ENCODE peak calls at places on chromosome 11, in five cellular contexts. One of them, this sample, is unnamed.

GRCh38 chr11:1750481-1750839 is at the start of gene IFITM10:
- DNase-seq in EL: no peak
- DNase-seq in amniotic stem cell: no peak
- DNase-seq in endodermal cell: no peak
- DNase-seq in NAMALWA: no peak
- DNase-seq in this sample: no peak

GRCh38 chr11:16397355-16397754 is 41.0 kb upstream of the SOX6 start:
- DNase-seq in EL: no peak
- DNase-seq in amniotic stem cell: no peak
- DNase-seq in endodermal cell: no peak
- DNase-seq in NAMALWA: no peak
- DNase-seq in this sample: no peak

GRCh38 chr11:67373916-67374570 is 645 bp upstream of the CLCF1 start:
- DNase-seq in EL: peak; percentile 99
- DNase-seq in amniotic stem cell: peak; percentile 87
- DNase-seq in NAMALWA: peak; percentile 75
- DNase-seq in endodermal cell: peak; percentile 94
- DNase-seq in this sample: peak; percentile 95

GRCh38 chr11:57213282-57214086 is 23.6 kb downstream of the APLNR start:
- DNase-seq in endodermal cell: peak; percentile 84
- DNase-seq in EL: no peak
- DNase-seq in amniotic stem cell: no peak
- DNase-seq in NAMALWA: no peak
- DNase-seq in this sample: no peak

GRCh38 chr11:43558556-43559127 is 121.9 kb upstream of the HSD17B12 start:
- DNase-seq in NAMALWA: no peak
- DNase-seq in amniotic stem cell: no peak
- DNase-seq in endodermal cell: no peak
- DNase-seq in EL: no peak
- DNase-seq in this sample: no peak

GRCh38 chr11:105226062-105226461 is 86.5 kb upstream of the CARD18 start:
- DNase-seq in EL: no peak
- DNase-seq in endodermal cell: no peak
- DNase-seq in NAMALWA: no peak
- DNase-seq in amniotic stem cell: no peak
- DNase-seq in this sample: no peak

GRCh38 chr11:73350908-73351636 is 25.1 kb upstream of the RELT start:
- DNase-seq in NAMALWA: peak; percentile 84
- DNase-seq in endodermal cell: peak; percentile 81
- DNase-seq in EL: peak; percentile 73
- DNase-seq in amniotic stem cell: peak; percentile 29
- DNase-seq in this sample: no peak

GRCh38 chr11:77147668-77148321 is 19.7 kb downstream of the MYO7A start:
- DNase-seq in NAMALWA: no peak
- DNase-seq in amniotic stem cell: no peak
- DNase-seq in EL: peak; percentile 17
- DNase-seq in endodermal cell: peak; percentile 87
- DNase-seq in this sample: no peak

GRCh38 chr11:43130616-43131015 is 181.2 kb upstream of the API5 start:
- DNase-seq in endodermal cell: peak; percentile 72
- DNase-seq in EL: no peak
- DNase-seq in amniotic stem cell: no peak
- DNase-seq in NAMALWA: no peak
- DNase-seq in this sample: no peak

GRCh38 chr11:62443390-62444201 is 24.8 kb downstream of the SCGB1A1 start:
- DNase-seq in EL: peak; percentile 35
- DNase-seq in amniotic stem cell: no peak
- DNase-seq in endodermal cell: no peak
- DNase-seq in NAMALWA: no peak
- DNase-seq in this sample: no peak

GRCh38 chr11:31834237-31834636 is 23.1 kb upstream of the PAX6 start:
- DNase-seq in endodermal cell: peak; percentile 67
- DNase-seq in NAMALWA: peak; percentile 22
- DNase-seq in EL: no peak
- DNase-seq in amniotic stem cell: no peak
- DNase-seq in this sample: no peak

GRCh38 chr11:87128372-87128771 is 90.6 kb downstream of the TMEM135 start:
- DNase-seq in amniotic stem cell: no peak
- DNase-seq in NAMALWA: no peak
- DNase-seq in endodermal cell: no peak
- DNase-seq in EL: no peak
- DNase-seq in this sample: no peak

GRCh38 chr11:14125529-14125928 is 163.0 kb downstream of the SPON1 start:
- DNase-seq in EL: no peak
- DNase-seq in NAMALWA: no peak
- DNase-seq in amniotic stem cell: no peak
- DNase-seq in endodermal cell: no peak
- DNase-seq in this sample: no peak

GRCh38 chr11:117456027-117456720 is 128.5 kb downstream of the CEP164 start:
- DNase-seq in amniotic stem cell: no peak
- DNase-seq in endodermal cell: no peak
- DNase-seq in EL: no peak
- DNase-seq in NAMALWA: no peak
- DNase-seq in this sample: no peak

GRCh38 chr11:11239959-11240358 is 113.1 kb downstream of the CSNK2A3 start:
- DNase-seq in amniotic stem cell: no peak
- DNase-seq in endodermal cell: no peak
- DNase-seq in EL: no peak
- DNase-seq in NAMALWA: no peak
- DNase-seq in this sample: no peak

GRCh38 chr11:66479741-66480115 is 506 bp upstream of the DPP3 start:
- DNase-seq in endodermal cell: no peak
- DNase-seq in amniotic stem cell: peak; percentile 60
- DNase-seq in NAMALWA: no peak
- DNase-seq in EL: no peak
- DNase-seq in this sample: no peak

GRCh38 chr11:102116453-102117205 is 6.4 kb downstream of the YAP1 start:
- DNase-seq in endodermal cell: no peak
- DNase-seq in NAMALWA: no peak
- DNase-seq in amniotic stem cell: no peak
- DNase-seq in EL: no peak
- DNase-seq in this sample: no peak

GRCh38 chr11:34302046-34302921 is 55.5 kb downstream of the ABTB2 start:
- DNase-seq in endodermal cell: peak; percentile 76
- DNase-seq in amniotic stem cell: peak; percentile 73
- DNase-seq in NAMALWA: no peak
- DNase-seq in EL: peak; percentile 98
- DNase-seq in this sample: peak; percentile 78

GRCh38 chr11:66216911-66217310 is 51.5 kb upstream of the RAB1B start:
- DNase-seq in NAMALWA: no peak
- DNase-seq in endodermal cell: no peak
- DNase-seq in EL: no peak
- DNase-seq in amniotic stem cell: no peak
- DNase-seq in this sample: no peak

GRCh38 chr11:130674686-130675085 is 226.2 kb downstream of the ADAMTS15 start:
- DNase-seq in endodermal cell: no peak
- DNase-seq in EL: peak; percentile 27
- DNase-seq in amniotic stem cell: no peak
- DNase-seq in NAMALWA: no peak
- DNase-seq in this sample: no peak

GRCh38 chr11:96132437-96132836 is 208.5 kb upstream of the MTMR2 start:
- DNase-seq in amniotic stem cell: no peak
- DNase-seq in endodermal cell: no peak
- DNase-seq in EL: no peak
- DNase-seq in NAMALWA: no peak
- DNase-seq in this sample: no peak

GRCh38 chr11:38456371-38456770 is 1858.3 kb upstream of the RAG2 start:
- DNase-seq in endodermal cell: no peak
- DNase-seq in NAMALWA: no peak
- DNase-seq in EL: no peak
- DNase-seq in amniotic stem cell: no peak
- DNase-seq in this sample: no peak

GRCh38 chr11:123103326-123103980 is 41.5 kb upstream of the HSPA8 start:
- DNase-seq in EL: peak; percentile 65
- DNase-seq in NAMALWA: peak; percentile 65
- DNase-seq in amniotic stem cell: peak; percentile 58
- DNase-seq in endodermal cell: peak; percentile 73
- DNase-seq in this sample: peak; percentile 45

GRCh38 chr11:116930177-116930576 is 92.8 kb upstream of the APOA1 start:
- DNase-seq in amniotic stem cell: no peak
- DNase-seq in endodermal cell: peak; percentile 60
- DNase-seq in NAMALWA: peak; percentile 68
- DNase-seq in EL: no peak
- DNase-seq in this sample: no peak

GRCh38 chr11:72643547-72643946 is 30.7 kb downstream of the PDE2A start:
- DNase-seq in endodermal cell: no peak
- DNase-seq in EL: peak; percentile 65
- DNase-seq in amniotic stem cell: no peak
- DNase-seq in NAMALWA: no peak
- DNase-seq in this sample: no peak

GRCh38 chr11:11450744-11451362 is 97.8 kb upstream of the CSNK2A3 start:
- DNase-seq in endodermal cell: no peak
- DNase-seq in NAMALWA: no peak
- DNase-seq in amniotic stem cell: no peak
- DNase-seq in EL: peak; percentile 81
- DNase-seq in this sample: peak; percentile 82

GRCh38 chr11:79400717-79401330 is 40.0 kb downstream of the TENM4 start:
- DNase-seq in amniotic stem cell: no peak
- DNase-seq in endodermal cell: peak; percentile 89
- DNase-seq in EL: peak; percentile 34
- DNase-seq in NAMALWA: peak; percentile 45
- DNase-seq in this sample: no peak

GRCh38 chr11:106463796-106464201 is 386.3 kb downstream of the AASDHPPT start:
- DNase-seq in EL: no peak
- DNase-seq in amniotic stem cell: no peak
- DNase-seq in endodermal cell: no peak
- DNase-seq in NAMALWA: no peak
- DNase-seq in this sample: no peak

GRCh38 chr11:78417175-78417887 is at the start of gene GAB2:
- DNase-seq in amniotic stem cell: no peak
- DNase-seq in NAMALWA: no peak
- DNase-seq in EL: no peak
- DNase-seq in endodermal cell: peak; percentile 86
- DNase-seq in this sample: no peak

GRCh38 chr11:10792385-10793068 is 16.2 kb downstream of the EIF4G2 start:
- DNase-seq in EL: peak; percentile 77
- DNase-seq in NAMALWA: peak; percentile 86
- DNase-seq in amniotic stem cell: peak; percentile 56
- DNase-seq in endodermal cell: peak; percentile 98
- DNase-seq in this sample: no peak

GRCh38 chr11:67240575-67241389 is 25.5 kb upstream of the GRK2 start:
- DNase-seq in amniotic stem cell: peak; percentile 59
- DNase-seq in EL: peak; percentile 81
- DNase-seq in NAMALWA: peak; percentile 91
- DNase-seq in endodermal cell: peak; percentile 69
- DNase-seq in this sample: no peak

GRCh38 chr11:74033046-74033445 is 24.2 kb upstream of the UCP3 start:
- DNase-seq in amniotic stem cell: no peak
- DNase-seq in endodermal cell: no peak
- DNase-seq in EL: no peak
- DNase-seq in NAMALWA: no peak
- DNase-seq in this sample: no peak

GRCh38 chr11:118918128-118918685 is 7.5 kb downstream of the BCL9L start:
- DNase-seq in amniotic stem cell: peak; percentile 52
- DNase-seq in EL: peak; percentile 93
- DNase-seq in endodermal cell: peak; percentile 95
- DNase-seq in NAMALWA: no peak
- DNase-seq in this sample: no peak

GRCh38 chr11:8794677-8795103 is 112.1 kb downstream of the RPL27A start:
- DNase-seq in endodermal cell: peak; percentile 84
- DNase-seq in amniotic stem cell: no peak
- DNase-seq in EL: no peak
- DNase-seq in NAMALWA: peak; percentile 7
- DNase-seq in this sample: no peak

This sample was measured in AG04449.